ENCODE peak calls at places on chromosome 13, in nine cellular contexts. One of them, this sample, is unnamed.

GRCh38 chr13:60229708-60230272 is 66.1 kb upstream of the DIAPH3 start:
- DNase-seq in lower leg skin: no peak
- DNase-seq in fibroblast of pulmonary artery: no peak
- DNase-seq in thoracic aorta: no peak
- DNase-seq in AG04450: no peak
- DNase-seq in GM12864: no peak
- DNase-seq in epithelial cell of esophagus: no peak
- DNase-seq in GM12865: peak
- DNase-seq in fibroblast of mammary gland: no peak
- DNase-seq in this sample: no peak

GRCh38 chr13:53150568-53150967 is 122.0 kb downstream of the OLFM4 start:
- DNase-seq in epithelial cell of esophagus: peak
- DNase-seq in fibroblast of mammary gland: no peak
- DNase-seq in fibroblast of pulmonary artery: no peak
- DNase-seq in lower leg skin: no peak
- DNase-seq in AG04450: no peak
- DNase-seq in GM12865: peak
- DNase-seq in GM12864: no peak
- DNase-seq in thoracic aorta: no peak
- DNase-seq in this sample: no peak

GRCh38 chr13:113559061-113559460 is 25.5 kb upstream of the TFDP1 start:
- DNase-seq in GM12865: no peak
- DNase-seq in AG04450: no peak
- DNase-seq in lower leg skin: peak
- DNase-seq in GM12864: no peak
- DNase-seq in fibroblast of pulmonary artery: no peak
- DNase-seq in fibroblast of mammary gland: no peak
- DNase-seq in epithelial cell of esophagus: no peak
- DNase-seq in thoracic aorta: no peak
- DNase-seq in this sample: no peak

GRCh38 chr13:55432814-55433213 is 1707.9 kb upstream of the PRR20A start:
- DNase-seq in AG04450: no peak
- DNase-seq in epithelial cell of esophagus: peak
- DNase-seq in thoracic aorta: no peak
- DNase-seq in lower leg skin: no peak
- DNase-seq in GM12865: no peak
- DNase-seq in GM12864: no peak
- DNase-seq in fibroblast of mammary gland: no peak
- DNase-seq in fibroblast of pulmonary artery: no peak
- DNase-seq in this sample: no peak

GRCh38 chr13:103140001-103140671 is 73.9 kb upstream of the SLC10A2 start:
- DNase-seq in fibroblast of pulmonary artery: peak
- DNase-seq in fibroblast of mammary gland: peak
- DNase-seq in thoracic aorta: no peak
- DNase-seq in AG04450: no peak
- DNase-seq in GM12865: peak
- DNase-seq in epithelial cell of esophagus: peak
- DNase-seq in lower leg skin: no peak
- DNase-seq in GM12864: peak
- DNase-seq in this sample: no peak

GRCh38 chr13:107373551-107373950 is 805.6 kb upstream of the ARGLU1 start:
- DNase-seq in lower leg skin: no peak
- DNase-seq in GM12865: no peak
- DNase-seq in AG04450: peak
- DNase-seq in GM12864: no peak
- DNase-seq in fibroblast of pulmonary artery: peak
- DNase-seq in epithelial cell of esophagus: peak
- DNase-seq in fibroblast of mammary gland: peak
- DNase-seq in thoracic aorta: no peak
- DNase-seq in this sample: no peak

GRCh38 chr13:33251131-33251629 is 34.4 kb downstream of the STARD13 start:
- DNase-seq in thoracic aorta: peak
- DNase-seq in epithelial cell of esophagus: peak
- DNase-seq in GM12865: peak
- DNase-seq in AG04450: peak
- DNase-seq in fibroblast of pulmonary artery: peak
- DNase-seq in lower leg skin: no peak
- DNase-seq in GM12864: peak
- DNase-seq in fibroblast of mammary gland: peak
- DNase-seq in this sample: no peak

GRCh38 chr13:23617551-23618014 is 47.4 kb downstream of the TNFRSF19 start:
- DNase-seq in fibroblast of mammary gland: peak
- DNase-seq in thoracic aorta: no peak
- DNase-seq in GM12864: no peak
- DNase-seq in epithelial cell of esophagus: no peak
- DNase-seq in AG04450: no peak
- DNase-seq in fibroblast of pulmonary artery: peak
- DNase-seq in lower leg skin: no peak
- DNase-seq in GM12865: no peak
- DNase-seq in this sample: no peak

GRCh38 chr13:44967656-44968451 is 21.4 kb downstream of the NUFIP1 start:
- DNase-seq in AG04450: no peak
- DNase-seq in lower leg skin: no peak
- DNase-seq in GM12865: no peak
- DNase-seq in epithelial cell of esophagus: no peak
- DNase-seq in fibroblast of mammary gland: peak
- DNase-seq in fibroblast of pulmonary artery: peak
- DNase-seq in GM12864: no peak
- DNase-seq in thoracic aorta: no peak
- DNase-seq in this sample: no peak

GRCh38 chr13:48749699-48750473 is 96.2 kb downstream of the CYSLTR2 start:
- DNase-seq in thoracic aorta: peak
- DNase-seq in lower leg skin: peak
- DNase-seq in epithelial cell of esophagus: peak
- DNase-seq in AG04450: peak
- DNase-seq in fibroblast of pulmonary artery: peak
- DNase-seq in GM12864: peak
- DNase-seq in GM12865: peak
- DNase-seq in fibroblast of mammary gland: peak
- DNase-seq in this sample: peak

GRCh38 chr13:63490149-63490548 is 2074.5 kb upstream of the PCDH20 start:
- DNase-seq in lower leg skin: no peak
- DNase-seq in fibroblast of mammary gland: no peak
- DNase-seq in GM12864: no peak
- DNase-seq in epithelial cell of esophagus: no peak
- DNase-seq in AG04450: no peak
- DNase-seq in GM12865: no peak
- DNase-seq in fibroblast of pulmonary artery: no peak
- DNase-seq in thoracic aorta: no peak
- DNase-seq in this sample: no peak

GRCh38 chr13:98252931-98253470 is 75.9 kb upstream of the RNF113B start:
- DNase-seq in fibroblast of mammary gland: peak
- DNase-seq in epithelial cell of esophagus: peak
- DNase-seq in AG04450: no peak
- DNase-seq in GM12865: no peak
- DNase-seq in GM12864: no peak
- DNase-seq in fibroblast of pulmonary artery: peak
- DNase-seq in thoracic aorta: no peak
- DNase-seq in lower leg skin: no peak
- DNase-seq in this sample: no peak

GRCh38 chr13:107258599-107259187 is 690.8 kb upstream of the ARGLU1 start:
- DNase-seq in GM12865: no peak
- DNase-seq in epithelial cell of esophagus: peak
- DNase-seq in thoracic aorta: no peak
- DNase-seq in AG04450: peak
- DNase-seq in GM12864: no peak
- DNase-seq in lower leg skin: no peak
- DNase-seq in fibroblast of mammary gland: peak
- DNase-seq in fibroblast of pulmonary artery: peak
- DNase-seq in this sample: no peak

GRCh38 chr13:40060318-40061007 is 405.0 kb downstream of the COG6 start:
- DNase-seq in fibroblast of pulmonary artery: peak
- DNase-seq in GM12864: peak
- DNase-seq in fibroblast of mammary gland: peak
- DNase-seq in AG04450: no peak
- DNase-seq in GM12865: peak
- DNase-seq in thoracic aorta: peak
- DNase-seq in epithelial cell of esophagus: peak
- DNase-seq in lower leg skin: peak
- DNase-seq in this sample: no peak

GRCh38 chr13:44386932-44387556 is 13.4 kb downstream of the SERP2 start:
- DNase-seq in AG04450: no peak
- DNase-seq in fibroblast of pulmonary artery: no peak
- DNase-seq in GM12864: no peak
- DNase-seq in fibroblast of mammary gland: no peak
- DNase-seq in thoracic aorta: no peak
- DNase-seq in epithelial cell of esophagus: no peak
- DNase-seq in GM12865: no peak
- DNase-seq in lower leg skin: no peak
- DNase-seq in this sample: no peak

GRCh38 chr13:25574437-25575426 is 203.0 kb downstream of the ATP8A2 start:
- DNase-seq in fibroblast of mammary gland: peak
- DNase-seq in GM12865: peak
- DNase-seq in lower leg skin: peak
- DNase-seq in AG04450: peak
- DNase-seq in GM12864: peak
- DNase-seq in epithelial cell of esophagus: peak
- DNase-seq in thoracic aorta: no peak
- DNase-seq in fibroblast of pulmonary artery: peak
- DNase-seq in this sample: peak

GRCh38 chr13:41500501-41500900 is 43.2 kb downstream of the RGCC start:
- DNase-seq in lower leg skin: no peak
- DNase-seq in AG04450: no peak
- DNase-seq in epithelial cell of esophagus: peak
- DNase-seq in GM12864: peak
- DNase-seq in fibroblast of mammary gland: peak
- DNase-seq in fibroblast of pulmonary artery: no peak
- DNase-seq in thoracic aorta: no peak
- DNase-seq in GM12865: peak
- DNase-seq in this sample: no peak

GRCh38 chr13:48975101-48975925 is at the start of gene FNDC3A:
- DNase-seq in fibroblast of mammary gland: peak
- DNase-seq in thoracic aorta: no peak
- DNase-seq in lower leg skin: peak
- DNase-seq in GM12864: no peak
- DNase-seq in fibroblast of pulmonary artery: peak
- DNase-seq in GM12865: peak
- DNase-seq in epithelial cell of esophagus: peak
- DNase-seq in AG04450: peak
- DNase-seq in this sample: peak

GRCh38 chr13:107642841-107643240 is 572.5 kb downstream of the LIG4 start:
- DNase-seq in epithelial cell of esophagus: no peak
- DNase-seq in fibroblast of pulmonary artery: peak
- DNase-seq in GM12864: no peak
- DNase-seq in thoracic aorta: no peak
- DNase-seq in GM12865: no peak
- DNase-seq in lower leg skin: no peak
- DNase-seq in AG04450: peak
- DNase-seq in fibroblast of mammary gland: no peak
- DNase-seq in this sample: no peak

GRCh38 chr13:80562423-80562822 is 221.5 kb upstream of the SPRY2 start:
- DNase-seq in fibroblast of mammary gland: no peak
- DNase-seq in fibroblast of pulmonary artery: no peak
- DNase-seq in lower leg skin: no peak
- DNase-seq in AG04450: no peak
- DNase-seq in epithelial cell of esophagus: no peak
- DNase-seq in thoracic aorta: no peak
- DNase-seq in GM12864: no peak
- DNase-seq in GM12865: no peak
- DNase-seq in this sample: no peak

DNA sequence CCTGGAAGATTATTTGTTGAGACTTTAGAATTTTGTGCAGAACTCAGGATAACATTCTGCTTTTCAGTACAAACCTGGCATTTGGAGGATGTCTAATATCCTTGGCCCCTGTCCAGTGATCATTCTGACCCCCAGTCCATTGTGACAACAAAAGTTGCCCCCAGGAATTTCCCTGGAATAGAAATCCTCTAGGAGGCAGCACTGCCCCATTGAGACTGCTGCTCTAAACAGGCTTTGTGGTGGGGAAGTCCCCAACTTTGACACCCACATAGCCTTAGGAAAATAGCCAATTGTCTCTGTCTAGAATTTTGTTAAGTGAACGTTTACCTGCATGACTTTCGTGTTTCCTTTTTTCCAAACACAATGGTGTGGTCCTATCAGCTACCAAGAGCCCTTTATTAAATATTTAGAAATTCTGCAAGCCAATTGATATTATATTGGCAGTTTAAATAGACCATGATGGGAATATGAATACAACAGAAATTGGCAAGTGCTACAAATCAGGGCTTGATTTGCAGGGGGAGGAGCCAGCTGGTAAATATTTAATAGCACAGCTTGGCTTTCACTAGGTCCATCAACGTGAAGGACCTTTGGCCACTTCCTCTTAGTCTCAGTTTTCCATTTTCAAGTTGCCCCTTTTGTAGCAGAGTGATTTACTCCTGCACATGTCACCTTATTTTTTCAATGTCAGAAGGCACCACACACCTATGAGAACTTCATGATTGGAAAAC is 451.7 kb downstream of the EFNB2 start:
- DNase-seq in GM12865: peak
- DNase-seq in GM12864: no peak
- DNase-seq in fibroblast of mammary gland: peak
- DNase-seq in lower leg skin: no peak
- DNase-seq in AG04450: no peak
- DNase-seq in epithelial cell of esophagus: peak
- DNase-seq in thoracic aorta: no peak
- DNase-seq in fibroblast of pulmonary artery: peak
- DNase-seq in this sample: peak
- TF ChIP-seq CTCF in GM12865: peak
- TF ChIP-seq CTCF in GM12864: peak
- TF ChIP-seq CTCF in fibroblast of mammary gland: peak
- TF ChIP-seq CTCF in lower leg skin: no peak
- TF ChIP-seq CTCF in AG04450: peak
- TF ChIP-seq CTCF in epithelial cell of esophagus: peak
- TF ChIP-seq CTCF in thoracic aorta: peak
- TF ChIP-seq CTCF in fibroblast of pulmonary artery: peak
- TF ChIP-seq CTCF in this sample: no peak

GRCh38 chr13:36282818-36283432 is 14.7 kb downstream of the CCDC169 start:
- DNase-seq in fibroblast of mammary gland: peak
- DNase-seq in GM12864: no peak
- DNase-seq in AG04450: peak
- DNase-seq in fibroblast of pulmonary artery: peak
- DNase-seq in lower leg skin: no peak
- DNase-seq in thoracic aorta: no peak
- DNase-seq in GM12865: peak
- DNase-seq in epithelial cell of esophagus: peak
- DNase-seq in this sample: no peak
- TF ChIP-seq CTCF in fibroblast of mammary gland: peak
- TF ChIP-seq CTCF in GM12864: peak
- TF ChIP-seq CTCF in AG04450: peak
- TF ChIP-seq CTCF in fibroblast of pulmonary artery: peak
- TF ChIP-seq CTCF in lower leg skin: no peak
- TF ChIP-seq CTCF in thoracic aorta: peak
- TF ChIP-seq CTCF in GM12865: peak
- TF ChIP-seq CTCF in epithelial cell of esophagus: peak
- TF ChIP-seq CTCF in this sample: peak

GRCh38 chr13:50123862-50124535 is 108.8 kb downstream of the KCNRG start:
- DNase-seq in thoracic aorta: peak
- DNase-seq in lower leg skin: peak
- DNase-seq in fibroblast of mammary gland: peak
- DNase-seq in epithelial cell of esophagus: peak
- DNase-seq in AG04450: peak
- DNase-seq in fibroblast of pulmonary artery: peak
- DNase-seq in GM12865: peak
- DNase-seq in GM12864: peak
- DNase-seq in this sample: no peak
- TF ChIP-seq CTCF in thoracic aorta: no peak
- TF ChIP-seq CTCF in lower leg skin: no peak
- TF ChIP-seq CTCF in fibroblast of mammary gland: no peak
- TF ChIP-seq CTCF in epithelial cell of esophagus: no peak
- TF ChIP-seq CTCF in AG04450: peak
- TF ChIP-seq CTCF in fibroblast of pulmonary artery: no peak
- TF ChIP-seq CTCF in GM12865: peak
- TF ChIP-seq CTCF in GM12864: no peak
- TF ChIP-seq CTCF in this sample: peak

GRCh38 chr13:65966991-65967451 is 1263.1 kb downstream of the PCDH9 start:
- DNase-seq in fibroblast of pulmonary artery: peak
- DNase-seq in thoracic aorta: no peak
- DNase-seq in lower leg skin: no peak
- DNase-seq in fibroblast of mammary gland: peak
- DNase-seq in GM12865: peak
- DNase-seq in GM12864: no peak
- DNase-seq in epithelial cell of esophagus: peak
- DNase-seq in AG04450: no peak
- DNase-seq in this sample: no peak
- TF ChIP-seq CTCF in fibroblast of pulmonary artery: peak
- TF ChIP-seq CTCF in thoracic aorta: no peak
- TF ChIP-seq CTCF in lower leg skin: no peak
- TF ChIP-seq CTCF in fibroblast of mammary gland: peak
- TF ChIP-seq CTCF in GM12865: no peak
- TF ChIP-seq CTCF in GM12864: no peak
- TF ChIP-seq CTCF in epithelial cell of esophagus: peak
- TF ChIP-seq CTCF in AG04450: peak
- TF ChIP-seq CTCF in this sample: no peak